ENCODE peak calls at places on chromosomes 6 and 20, in ten cellular contexts. F, Z, A, T, I, O, J, C, N and G are unnamed samples.

GRCh38 chr20:45399018-45399417 is 9.1 kb upstream of the DBNDD2 start:
- DNase-seq in F (no peak), Z (no peak), A (no peak), T (no peak), I (no peak), O (no peak), J (no peak), C (no peak), N (no peak), G (no peak)

GRCh38 chr6:14673201-14673600 is 555.6 kb downstream of the CD83 start:
- DNase-seq in F (no peak), Z (no peak), A (no peak), T (no peak), I (no peak), O (no peak), J (no peak), C (no peak), N (no peak), G (no peak)

GRCh38 chr6:155079985-155080452 is 84.9 kb downstream of the TIAM2 start:
- DNase-seq in F (no peak), Z (no peak), A (peak; percentile 44), T (no peak), I (no peak), O (no peak), J (no peak), C (no peak), N (no peak), G (no peak)

GRCh38 chr6:63816979-63817436 is 181.4 kb downstream of the PHF3 start:
- DNase-seq in F (no peak), Z (no peak), A (peak; percentile 27), T (no peak), I (no peak), O (no peak), J (no peak), C (no peak), N (no peak), G (no peak)

GRCh38 chr20:6504179-6504578 is 263.3 kb upstream of the BMP2 start:
- DNase-seq in F (no peak), Z (no peak), A (no peak), T (no peak), I (no peak), O (no peak), J (no peak), C (no peak), N (no peak), G (no peak)

GRCh38 chr6:133290926-133291325 is 49.8 kb downstream of the EYA4 start:
- DNase-seq in F (no peak), Z (no peak), A (no peak), T (no peak), I (no peak), O (no peak), J (no peak), C (no peak), N (no peak), G (no peak)

GRCh38 chr20:13105864-13106457 is 97.2 kb downstream of the SPTLC3 start:
- DNase-seq in F (no peak), Z (no peak), A (peak; percentile 57), T (peak; percentile 2), I (no peak), O (no peak), J (no peak), C (no peak), N (peak; percentile 34), G (no peak)

GRCh38 chr6:90393232-90393884 is 96.7 kb upstream of the BACH2 start:
- DNase-seq in F (peak; percentile 61), Z (no peak), A (peak; percentile 82), T (peak; percentile 79), I (no peak), O (peak; percentile 71), J (peak; percentile 48), C (peak; percentile 23), N (peak; percentile 83), G (peak; percentile 77)

GRCh38 chr6:112193111-112193510 is 61.3 kb downstream of the LAMA4 start:
- DNase-seq in F (no peak), Z (no peak), A (no peak), T (no peak), I (no peak), O (no peak), J (no peak), C (no peak), N (no peak), G (no peak)

GRCh38 chr6:112190164-112190563 is 64.2 kb downstream of the LAMA4 start:
- DNase-seq in F (no peak), Z (no peak), A (no peak), T (no peak), I (no peak), O (no peak), J (no peak), C (no peak), N (no peak), G (no peak)

GRCh38 chr6:112189494-112189893 is 64.9 kb downstream of the LAMA4 start:
- DNase-seq in F (no peak), Z (no peak), A (no peak), T (no peak), I (no peak), O (peak; percentile 79), J (no peak), C (no peak), N (no peak), G (no peak)

GRCh38 chr6:112193535-112194051 is 60.8 kb downstream of the LAMA4 start:
- DNase-seq in F (no peak), Z (no peak), A (no peak), T (no peak), I (no peak), O (no peak), J (no peak), C (no peak), N (no peak), G (no peak)

GRCh38 chr6:112191509-112191908 is 62.9 kb downstream of the LAMA4 start:
- DNase-seq in F (no peak), Z (no peak), A (no peak), T (no peak), I (no peak), O (no peak), J (no peak), C (no peak), N (no peak), G (no peak)
- H3K4me1 ChIP-seq in F (no peaks in the 10 kb centered on the region), Z (no peaks in the 10 kb centered on the region), A (peaks cover 11% of the 10 kb centered on the region), T (no peaks in the 10 kb centered on the region), I (no peaks in the 10 kb centered on the region), O (no peaks in the 10 kb centered on the region), J (peaks cover 4% of the 10 kb centered on the region), C (no peaks in the 10 kb centered on the region), N (no peaks in the 10 kb centered on the region), G (no peaks in the 10 kb centered on the region)

GRCh38 chr6:36516991-36517390 is 30.3 kb downstream of the STK38 start:
- DNase-seq in F (no peak), Z (no peak), A (no peak), T (no peak), I (no peak), O (no peak), J (no peak), C (no peak), N (no peak), G (no peak)

GRCh38 chr6:36515844-36516243 is 31.4 kb downstream of the STK38 start:
- DNase-seq in F (no peak), Z (no peak), A (no peak), T (no peak), I (no peak), O (no peak), J (no peak), C (no peak), N (no peak), G (no peak)

GRCh38 chr6:36516559-36516958 is 30.7 kb downstream of the STK38 start:
- DNase-seq in F (no peak), Z (no peak), A (no peak), T (no peak), I (no peak), O (no peak), J (no peak), C (no peak), N (no peak), G (no peak)

GRCh38 chr6:36519352-36519751 is 27.9 kb downstream of the STK38 start:
- DNase-seq in F (no peak), Z (no peak), A (no peak), T (no peak), I (no peak), O (no peak), J (no peak), C (no peak), N (no peak), G (no peak)

GRCh38 chr6:36517408-36517807 is 29.9 kb downstream of the STK38 start:
- DNase-seq in F (no peak), Z (no peak), A (no peak), T (no peak), I (no peak), O (no peak), J (no peak), C (no peak), N (no peak), G (no peak)
- H3K36me3 ChIP-seq in F (peaks cover 83% of the 10 kb centered on the region), Z (peaks cover 29% of the 10 kb centered on the region), A (peaks cover 43% of the 10 kb centered on the region), T (peaks cover 68% of the 10 kb centered on the region), I (peaks cover 95% of the 10 kb centered on the region), O (no peaks in the 10 kb centered on the region), J (peaks cover 95% of the 10 kb centered on the region), C (peaks cover 74% of the 10 kb centered on the region), N (peaks cover 60% of the 10 kb centered on the region), G (peaks cover 86% of the 10 kb centered on the region)

GRCh38 chr6:141561154-141561553 is 571.6 kb upstream of the GJE1 start:
- DNase-seq in F (no peak), Z (no peak), A (no peak), T (no peak), I (no peak), O (no peak), J (no peak), C (no peak), N (no peak), G (no peak)

GRCh38 chr6:141562801-141563763 is 569.6 kb upstream of the GJE1 start:
- DNase-seq in F (peak; percentile 50), Z (peak; percentile 77), A (peak; percentile 80), T (peak; percentile 63), I (peak; percentile 45), O (peak; percentile 68), J (peak; percentile 78), C (peak; percentile 25), N (peak; percentile 75), G (peak; percentile 85)

DNA sequence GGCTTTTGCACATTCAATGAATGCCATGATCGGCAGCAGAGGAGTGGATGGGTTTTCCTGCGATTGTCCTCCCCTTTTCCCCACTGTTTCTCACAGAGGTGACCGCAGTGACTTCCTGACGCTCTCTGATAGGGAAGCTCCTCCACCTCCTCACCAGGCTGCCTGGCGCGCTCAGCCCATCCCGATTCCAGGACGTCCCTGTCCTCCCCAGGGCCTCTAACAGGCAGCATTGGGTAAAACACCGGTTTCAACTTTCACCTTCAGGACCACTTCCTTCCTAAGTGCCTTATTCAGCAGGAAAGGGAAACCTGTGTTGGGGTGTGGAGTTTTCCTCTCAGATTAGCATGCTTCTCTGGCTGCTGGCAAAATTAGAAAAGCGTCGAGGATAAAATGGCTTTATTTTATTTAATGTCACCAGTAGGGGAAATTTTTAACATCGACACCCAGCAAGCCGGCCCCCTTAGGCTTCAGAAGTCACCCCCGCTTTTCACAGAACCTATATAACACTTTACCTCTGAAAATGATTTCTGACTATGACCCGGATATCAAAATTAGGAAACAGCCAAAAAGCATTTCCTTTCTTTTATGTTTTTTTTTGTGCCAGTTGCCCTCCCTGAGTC is 570.4 kb upstream of the GJE1 start:
- DNase-seq in F (peak; percentile 55), Z (no peak), A (peak; percentile 41), T (no peak), I (peak; percentile 33), O (peak; percentile 62), J (no peak), C (no peak), N (no peak), G (no peak)
- H3K27ac ChIP-seq in F (peak overlapping the region; percentile 55), Z (peak overlapping the region; percentile 92), A (peak overlapping the region; percentile 46), T (no peak overlapping the region), I (peak overlapping the region; percentile 34), O (no peak overlapping the region), J (peak overlapping the region; percentile 43), C (no peak overlapping the region), N (no peak overlapping the region), G (no peak overlapping the region)

GRCh38 chr6:45787384-45787783 is 228.3 kb downstream of the CLIC5 start:
- DNase-seq in F (no peak), Z (no peak), A (no peak), T (no peak), I (no peak), O (no peak), J (no peak), C (no peak), N (no peak), G (no peak)
- H3K4me1 ChIP-seq in F (no peaks in the 10 kb centered on the region), Z (no peaks in the 10 kb centered on the region), A (no peaks in the 10 kb centered on the region), T (no peaks in the 10 kb centered on the region), I (no peaks in the 10 kb centered on the region), O (no peaks in the 10 kb centered on the region), J (no peaks in the 10 kb centered on the region), C (no peaks in the 10 kb centered on the region), N (no peaks in the 10 kb centered on the region), G (no peaks in the 10 kb centered on the region)